ENCODE peak calls at places on chromosome 1, in seven cellular contexts. X is activated T-cell treated with anti-CD3 and anti-CD28 coated beads, Interleukin-2, amount 50 U/mL, for 48 hours; M is hippocampal formation; Z is AG09319; F is CD4-positive, alpha-beta T cell; P is midbrain; K is activated CD8-positive, alpha-beta memory T cell treated with anti-CD3 and anti-CD28 coated beads for 1 hour. L is an unnamed sample.

GRCh38 chr1:14850563-14850962 is 252.1 kb downstream of the KAZN start:
- DNase-seq in X (no peak), M (no peak), Z (no peak), F (no peak), P (no peak), K (no peak), L (no peak)

GRCh38 chr1:63693956-63694607 is 79.7 kb upstream of the ROR1 start:
- DNase-seq in X (no peak), M (no peak), Z (no peak), F (no peak), P (no peak), K (no peak), L (no peak)

GRCh38 chr1:228400237-228400651 is 6.4 kb downstream of the TRIM11 start:
- DNase-seq in X (no peak), M (no peak), Z (no peak), F (no peak), P (no peak), K (no peak), L (no peak)

GRCh38 chr1:85550784-85551516 is 29.6 kb upstream of the CCN1 start:
- DNase-seq in X (no peak), M (no peak), Z (no peak), F (no peak), P (no peak), K (no peak), L (no peak)

GRCh38 chr1:113678159-113678469 is 81.2 kb downstream of the PHTF1 start:
- DNase-seq in X (no peak), M (no peak), Z (no peak), F (no peak), P (no peak), K (no peak), L (no peak)

GRCh38 chr1:218983433-218983832 is 190.2 kb upstream of the LYPLAL1 start:
- DNase-seq in X (no peak), M (no peak), Z (no peak), F (no peak), P (no peak), K (no peak), L (no peak)

GRCh38 chr1:234928642-234929041 is 200.0 kb downstream of the TOMM20 start:
- DNase-seq in X (no peak), M (no peak), Z (no peak), F (no peak), P (no peak), K (no peak), L (no peak)

GRCh38 chr1:234628099-234628498 is 18.1 kb upstream of the IRF2BP2 start:
- DNase-seq in X (no peak), M (no peak), Z (no peak), F (no peak), P (no peak), K (no peak), L (no peak)

GRCh38 chr1:171252482-171252881 is 4.2 kb downstream of the FMO1 start:
- DNase-seq in X (no peak), M (no peak), Z (no peak), F (no peak), P (no peak), K (no peak), L (no peak)

GRCh38 chr1:205739348-205740160 is 10.4 kb downstream of the NUCKS1 start:
- DNase-seq in X (no peak), M (no peak), Z (peak), F (no peak), P (no peak), K (no peak), L (no peak)

GRCh38 chr1:235102993-235103411 is 25.6 kb downstream of the TOMM20 start:
- DNase-seq in X (no peak), M (peak), Z (no peak), F (no peak), P (no peak), K (no peak), L (no peak)

GRCh38 chr1:180353930-180354329 is 123.9 kb downstream of the LHX4 start:
- DNase-seq in X (no peak), M (no peak), Z (no peak), F (no peak), P (no peak), K (no peak), L (no peak)

GRCh38 chr1:11790880-11791715 is 14.7 kb downstream of the MTHFR start:
- DNase-seq in X (no peak), M (peak), Z (peak), F (no peak), P (peak), K (no peak), L (peak)

GRCh38 chr1:161962094-161962887 is 61.4 kb downstream of the OLFML2B start:
- DNase-seq in X (peak), M (no peak), Z (peak), F (no peak), P (no peak), K (no peak), L (no peak)

GRCh38 chr1:215114154-215114933 is 31.8 kb downstream of the KCNK2 start:
- DNase-seq in X (no peak), M (no peak), Z (peak), F (no peak), P (no peak), K (no peak), L (no peak)

GRCh38 chr1:225318706-225319575 is 108.9 kb downstream of the LBR start:
- DNase-seq in X (no peak), M (peak), Z (peak), F (no peak), P (peak), K (no peak), L (no peak)

GRCh38 chr1:112905420-112906154 is 50.4 kb downstream of the SLC16A1 start:
- DNase-seq in X (no peak), M (no peak), Z (no peak), F (no peak), P (no peak), K (no peak), L (no peak)

GRCh38 chr1:157509546-157510232 is 42.6 kb downstream of the FCRL5 start:
- DNase-seq in X (no peak), M (no peak), Z (no peak), F (no peak), P (no peak), K (no peak), L (no peak)

GRCh38 chr1:41399148-41399795 is 38.0 kb downstream of the FOXO6 start:
- DNase-seq in X (no peak), M (peak), Z (no peak), F (no peak), P (peak), K (no peak), L (peak)

GRCh38 chr1:31802190-31803150 is 13.4 kb downstream of the SPOCD1 start:
- DNase-seq in X (no peak), M (peak), Z (no peak), F (no peak), P (peak), K (no peak), L (no peak)

GRCh38 chr1:248810000-248810726 is 15.6 kb downstream of the SH3BP5L start:
- DNase-seq in X (no peak), M (no peak), Z (no peak), F (no peak), P (no peak), K (no peak), L (no peak)

GRCh38 chr1:40842201-40842600 is 20.0 kb downstream of the CITED4 start:
- DNase-seq in X (no peak), M (no peak), Z (no peak), F (no peak), P (no peak), K (no peak), L (no peak)

GRCh38 chr1:36161656-36162531 is 5.9 kb downstream of the MAP7D1 start:
- DNase-seq in X (peak), M (peak), Z (no peak), F (peak), P (no peak), K (no peak), L (no peak)

GRCh38 chr1:34283142-34283541 is 106.4 kb downstream of the C1orf94 start:
- DNase-seq in X (no peak), M (no peak), Z (no peak), F (no peak), P (no peak), K (no peak), L (no peak)

GRCh38 chr1:235054961-235055360 is 73.7 kb downstream of the TOMM20 start:
- DNase-seq in X (no peak), M (no peak), Z (no peak), F (no peak), P (no peak), K (no peak), L (no peak)

GRCh38 chr1:2137257-2138121 is 57.1 kb downstream of the FAAP20 start:
- DNase-seq in X (no peak), M (no peak), Z (no peak), F (no peak), P (no peak), K (no peak), L (no peak)

GRCh38 chr1:156682166-156682890 is 5.1 kb upstream of the NES start:
- DNase-seq in X (no peak), M (no peak), Z (no peak), F (no peak), P (no peak), K (no peak), L (no peak)

L was measured in amygdala.